ENCODE peak calls at places on chromosome 19, in eight cellular contexts. One of them, this sample, is unnamed.

GRCh38 chr19:7619671-7620441 is 9.5 kb downstream of the XAB2 start:
- DNase-seq in thoracic aorta: no peak
- DNase-seq in lower lobe of right lung: no peak
- DNase-seq in HCT116: no peak
- DNase-seq in fibroblast of mammary gland: no peak
- DNase-seq in psoas muscle: no peak
- DNase-seq in lung: peak; percentile 61
- DNase-seq in lower leg skin: no peak
- DNase-seq in this sample: no peak

GRCh38 chr19:5143471-5144411 is 174.8 kb downstream of the KDM4B start:
- DNase-seq in thoracic aorta: no peak
- DNase-seq in lower lobe of right lung: peak; percentile 28
- DNase-seq in HCT116: no peak
- DNase-seq in fibroblast of mammary gland: no peak
- DNase-seq in psoas muscle: peak; percentile 12
- DNase-seq in lung: no peak
- DNase-seq in lower leg skin: no peak
- DNase-seq in this sample: no peak

GRCh38 chr19:44884566-44884965 is 6.5 kb upstream of the TOMM40 start:
- DNase-seq in thoracic aorta: no peak
- DNase-seq in lower lobe of right lung: no peak
- DNase-seq in HCT116: no peak
- DNase-seq in fibroblast of mammary gland: no peak
- DNase-seq in psoas muscle: no peak
- DNase-seq in lung: no peak
- DNase-seq in lower leg skin: no peak
- DNase-seq in this sample: no peak

GRCh38 chr19:23395041-23395721 is at the start of gene ZNF91:
- DNase-seq in thoracic aorta: peak; percentile 97
- DNase-seq in lower lobe of right lung: peak; percentile 96
- DNase-seq in HCT116: peak; percentile 91
- DNase-seq in fibroblast of mammary gland: peak; percentile 96
- DNase-seq in psoas muscle: peak; percentile 94
- DNase-seq in lung: peak; percentile 95
- DNase-seq in lower leg skin: peak; percentile 98
- DNase-seq in this sample: peak; percentile 80

GRCh38 chr19:17243340-17243853 is 2.3 kb downstream of the NR2F6 start:
- DNase-seq in thoracic aorta: no peak
- DNase-seq in lower lobe of right lung: no peak
- DNase-seq in HCT116: no peak
- DNase-seq in fibroblast of mammary gland: no peak
- DNase-seq in psoas muscle: no peak
- DNase-seq in lung: no peak
- DNase-seq in lower leg skin: no peak
- DNase-seq in this sample: no peak

GRCh38 chr19:45172611-45173208 is 5.3 kb downstream of the TRAPPC6A start:
- DNase-seq in thoracic aorta: no peak
- DNase-seq in lower lobe of right lung: no peak
- DNase-seq in HCT116: no peak
- DNase-seq in fibroblast of mammary gland: no peak
- DNase-seq in psoas muscle: no peak
- DNase-seq in lung: no peak
- DNase-seq in lower leg skin: no peak
- DNase-seq in this sample: no peak

GRCh38 chr19:6736169-6736916 is 1.0 kb downstream of the GPR108 start:
- DNase-seq in thoracic aorta: no peak
- DNase-seq in lower lobe of right lung: peak; percentile 87
- DNase-seq in HCT116: peak; percentile 81
- DNase-seq in fibroblast of mammary gland: peak; percentile 89
- DNase-seq in psoas muscle: peak; percentile 71
- DNase-seq in lung: peak; percentile 84
- DNase-seq in lower leg skin: peak; percentile 77
- DNase-seq in this sample: no peak

GRCh38 chr19:5941673-5942072 is 27.6 kb downstream of the CAPS start:
- DNase-seq in thoracic aorta: no peak
- DNase-seq in lower lobe of right lung: no peak
- DNase-seq in HCT116: no peak
- DNase-seq in fibroblast of mammary gland: no peak
- DNase-seq in psoas muscle: no peak
- DNase-seq in lung: no peak
- DNase-seq in lower leg skin: no peak
- DNase-seq in this sample: no peak

GRCh38 chr19:34667349-34668076 is 9.4 kb downstream of the SCGB2B2 start:
- DNase-seq in thoracic aorta: no peak
- DNase-seq in lower lobe of right lung: peak; percentile 61
- DNase-seq in HCT116: no peak
- DNase-seq in fibroblast of mammary gland: peak; percentile 15
- DNase-seq in psoas muscle: no peak
- DNase-seq in lung: no peak
- DNase-seq in lower leg skin: no peak
- DNase-seq in this sample: no peak

GRCh38 chr19:35195822-35196221 is 32.7 kb downstream of the FAM187B start:
- DNase-seq in thoracic aorta: no peak
- DNase-seq in lower lobe of right lung: no peak
- DNase-seq in HCT116: no peak
- DNase-seq in fibroblast of mammary gland: peak; percentile 85
- DNase-seq in psoas muscle: no peak
- DNase-seq in lung: no peak
- DNase-seq in lower leg skin: no peak
- DNase-seq in this sample: peak; percentile 77

GRCh38 chr19:49658566-49659442 is 6.9 kb downstream of the IRF3 start:
- DNase-seq in thoracic aorta: no peak
- DNase-seq in lower lobe of right lung: no peak
- DNase-seq in HCT116: no peak
- DNase-seq in fibroblast of mammary gland: no peak
- DNase-seq in psoas muscle: no peak
- DNase-seq in lung: no peak
- DNase-seq in lower leg skin: no peak
- DNase-seq in this sample: no peak

GRCh38 chr19:17125728-17126677 is 50.4 kb downstream of the MYO9B start:
- DNase-seq in thoracic aorta: peak; percentile 41
- DNase-seq in lower lobe of right lung: peak; percentile 84
- DNase-seq in HCT116: no peak
- DNase-seq in fibroblast of mammary gland: peak; percentile 48
- DNase-seq in psoas muscle: peak; percentile 66
- DNase-seq in lung: peak; percentile 49
- DNase-seq in lower leg skin: peak; percentile 62
- DNase-seq in this sample: no peak

GRCh38 chr19:7545295-7545694 is 9.8 kb downstream of the PNPLA6 start:
- DNase-seq in thoracic aorta: no peak
- DNase-seq in lower lobe of right lung: no peak
- DNase-seq in HCT116: no peak
- DNase-seq in fibroblast of mammary gland: no peak
- DNase-seq in psoas muscle: no peak
- DNase-seq in lung: no peak
- DNase-seq in lower leg skin: no peak
- DNase-seq in this sample: no peak

GRCh38 chr19:37951816-37952210 is 44.8 kb downstream of the SIPA1L3 start:
- DNase-seq in thoracic aorta: no peak
- DNase-seq in lower lobe of right lung: no peak
- DNase-seq in HCT116: no peak
- DNase-seq in fibroblast of mammary gland: no peak
- DNase-seq in psoas muscle: no peak
- DNase-seq in lung: no peak
- DNase-seq in lower leg skin: no peak
- DNase-seq in this sample: no peak

GRCh38 chr19:5013761-5014160 is 44.8 kb downstream of the KDM4B start:
- DNase-seq in thoracic aorta: no peak
- DNase-seq in lower lobe of right lung: no peak
- DNase-seq in HCT116: no peak
- DNase-seq in fibroblast of mammary gland: no peak
- DNase-seq in psoas muscle: no peak
- DNase-seq in lung: no peak
- DNase-seq in lower leg skin: no peak
- DNase-seq in this sample: no peak

GRCh38 chr19:56372281-56372680 is 21.1 kb downstream of the ZNF582 start:
- DNase-seq in thoracic aorta: no peak
- DNase-seq in lower lobe of right lung: no peak
- DNase-seq in HCT116: no peak
- DNase-seq in fibroblast of mammary gland: peak; percentile 35
- DNase-seq in psoas muscle: no peak
- DNase-seq in lung: no peak
- DNase-seq in lower leg skin: no peak
- DNase-seq in this sample: no peak

GRCh38 chr19:48461651-48461981 is 6.2 kb downstream of the KCNJ14 start:
- DNase-seq in thoracic aorta: no peak
- DNase-seq in lower lobe of right lung: no peak
- DNase-seq in HCT116: no peak
- DNase-seq in fibroblast of mammary gland: no peak
- DNase-seq in psoas muscle: no peak
- DNase-seq in lung: no peak
- DNase-seq in lower leg skin: no peak
- DNase-seq in this sample: no peak

GRCh38 chr19:40553885-40554857 is 22.5 kb upstream of the SHKBP1 start:
- DNase-seq in thoracic aorta: no peak
- DNase-seq in lower lobe of right lung: no peak
- DNase-seq in HCT116: no peak
- DNase-seq in fibroblast of mammary gland: no peak
- DNase-seq in psoas muscle: no peak
- DNase-seq in lung: no peak
- DNase-seq in lower leg skin: no peak
- DNase-seq in this sample: no peak

GRCh38 chr19:46955813-46956371 is 63.7 kb upstream of the NPAS1 start:
- DNase-seq in thoracic aorta: no peak
- DNase-seq in lower lobe of right lung: no peak
- DNase-seq in HCT116: no peak
- DNase-seq in fibroblast of mammary gland: no peak
- DNase-seq in psoas muscle: no peak
- DNase-seq in lung: no peak
- DNase-seq in lower leg skin: no peak
- DNase-seq in this sample: no peak

GRCh38 chr19:44002212-44002565 is 568 bp upstream of the ZNF230 start:
- DNase-seq in thoracic aorta: no peak
- DNase-seq in lower lobe of right lung: no peak
- DNase-seq in HCT116: no peak
- DNase-seq in fibroblast of mammary gland: no peak
- DNase-seq in psoas muscle: no peak
- DNase-seq in lung: no peak
- DNase-seq in lower leg skin: no peak
- DNase-seq in this sample: no peak

DNA sequence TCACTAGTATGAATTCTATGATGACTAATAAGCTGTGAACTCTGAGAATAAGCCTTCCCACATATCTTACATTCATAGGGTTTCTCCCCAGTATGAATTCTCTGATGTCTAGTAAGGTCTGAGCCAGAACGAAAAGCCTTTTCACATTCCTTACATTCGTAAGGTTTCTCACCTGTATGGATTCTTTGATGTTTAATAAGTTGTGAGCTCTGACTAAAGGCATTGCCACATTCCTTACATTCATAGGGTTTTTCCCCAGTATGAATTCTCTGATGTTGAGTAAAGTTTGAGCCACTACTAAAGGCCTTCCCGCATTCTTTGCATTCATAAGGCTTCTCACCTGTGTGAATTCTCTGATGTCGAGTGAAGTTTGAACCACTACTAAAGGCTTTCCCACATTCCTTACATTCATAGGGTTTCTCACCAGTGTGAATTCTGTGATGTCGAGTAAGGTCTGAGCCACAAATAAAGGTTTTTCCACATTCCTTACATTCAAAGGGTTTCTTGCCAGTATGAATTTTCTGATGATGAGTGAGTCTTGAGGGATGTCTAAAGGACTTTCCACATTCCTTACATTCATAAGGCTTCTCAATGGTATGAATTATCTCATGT is 30.7 kb upstream of the ZFP82 start:
- DNase-seq in thoracic aorta: no peak
- DNase-seq in lower lobe of right lung: no peak
- DNase-seq in HCT116: no peak
- DNase-seq in fibroblast of mammary gland: no peak
- DNase-seq in psoas muscle: no peak
- DNase-seq in lung: no peak
- DNase-seq in lower leg skin: no peak
- DNase-seq in this sample: no peak
- H3K4me3 ChIP-seq in thoracic aorta: peak overlapping the region; percentile 12
- H3K4me3 ChIP-seq in lower lobe of right lung: no peak overlapping the region
- H3K4me3 ChIP-seq in HCT116: no peak overlapping the region
- H3K4me3 ChIP-seq in fibroblast of mammary gland: no peak overlapping the region
- H3K4me3 ChIP-seq in psoas muscle: no peak overlapping the region
- H3K4me3 ChIP-seq in lung: no peak overlapping the region
- H3K4me3 ChIP-seq in lower leg skin: peak overlapping the region; percentile 9
- H3K4me3 ChIP-seq in this sample: no peak overlapping the region

GRCh38 chr19:12985049-12985776 is 10.1 kb upstream of the NFIX start:
- DNase-seq in thoracic aorta: no peak
- DNase-seq in lower lobe of right lung: no peak
- DNase-seq in HCT116: peak; percentile 70
- DNase-seq in fibroblast of mammary gland: peak; percentile 55
- DNase-seq in psoas muscle: peak; percentile 84
- DNase-seq in lung: no peak
- DNase-seq in lower leg skin: peak; percentile 86
- DNase-seq in this sample: no peak
- TF ChIP-seq CTCF in thoracic aorta: no peak
- TF ChIP-seq CTCF in lower lobe of right lung: no peak
- TF ChIP-seq CTCF in HCT116: no peak
- TF ChIP-seq CTCF in fibroblast of mammary gland: no peak
- TF ChIP-seq CTCF in psoas muscle: no peak
- TF ChIP-seq CTCF in lung: no peak
- TF ChIP-seq CTCF in lower leg skin: no peak
- TF ChIP-seq CTCF in this sample: no peak

GRCh38 chr19:19458110-19458816 is 52.8 kb downstream of the GATAD2A start:
- DNase-seq in thoracic aorta: no peak
- DNase-seq in lower lobe of right lung: peak; percentile 13
- DNase-seq in HCT116: no peak
- DNase-seq in fibroblast of mammary gland: peak; percentile 46
- DNase-seq in psoas muscle: no peak
- DNase-seq in lung: no peak
- DNase-seq in lower leg skin: no peak
- DNase-seq in this sample: no peak
- H3K4me3 ChIP-seq in thoracic aorta: no peak overlapping the region
- H3K4me3 ChIP-seq in lower lobe of right lung: no peak overlapping the region
- H3K4me3 ChIP-seq in HCT116: no peak overlapping the region
- H3K4me3 ChIP-seq in fibroblast of mammary gland: no peak overlapping the region
- H3K4me3 ChIP-seq in psoas muscle: no peak overlapping the region
- H3K4me3 ChIP-seq in lung: no peak overlapping the region
- H3K4me3 ChIP-seq in lower leg skin: no peak overlapping the region
- H3K4me3 ChIP-seq in this sample: no peak overlapping the region

GRCh38 chr19:3857449-3858003 is 11.3 kb downstream of the ZFR2 start:
- DNase-seq in thoracic aorta: no peak
- DNase-seq in lower lobe of right lung: no peak
- DNase-seq in HCT116: no peak
- DNase-seq in fibroblast of mammary gland: no peak
- DNase-seq in psoas muscle: no peak
- DNase-seq in lung: no peak
- DNase-seq in lower leg skin: no peak
- DNase-seq in this sample: peak; percentile 16

GRCh38 chr19:3862826-3863500 is 5.9 kb downstream of the ZFR2 start:
- DNase-seq in thoracic aorta: no peak
- DNase-seq in lower lobe of right lung: no peak
- DNase-seq in HCT116: no peak
- DNase-seq in fibroblast of mammary gland: no peak
- DNase-seq in psoas muscle: no peak
- DNase-seq in lung: no peak
- DNase-seq in lower leg skin: no peak
- DNase-seq in this sample: no peak

GRCh38 chr19:3863648-3864047 is 5.2 kb downstream of the ZFR2 start:
- DNase-seq in thoracic aorta: no peak
- DNase-seq in lower lobe of right lung: no peak
- DNase-seq in HCT116: no peak
- DNase-seq in fibroblast of mammary gland: no peak
- DNase-seq in psoas muscle: no peak
- DNase-seq in lung: no peak
- DNase-seq in lower leg skin: no peak
- DNase-seq in this sample: no peak

GRCh38 chr19:3855321-3855720 is 13.5 kb downstream of the ZFR2 start:
- DNase-seq in thoracic aorta: no peak
- DNase-seq in lower lobe of right lung: no peak
- DNase-seq in HCT116: no peak
- DNase-seq in fibroblast of mammary gland: no peak
- DNase-seq in psoas muscle: no peak
- DNase-seq in lung: no peak
- DNase-seq in lower leg skin: no peak
- DNase-seq in this sample: no peak

GRCh38 chr19:3860499-3860898 is 8.3 kb downstream of the ZFR2 start:
- DNase-seq in thoracic aorta: no peak
- DNase-seq in lower lobe of right lung: no peak
- DNase-seq in HCT116: no peak
- DNase-seq in fibroblast of mammary gland: no peak
- DNase-seq in psoas muscle: no peak
- DNase-seq in lung: no peak
- DNase-seq in lower leg skin: no peak
- DNase-seq in this sample: no peak
- TF ChIP-seq CTCF in thoracic aorta: no peak
- TF ChIP-seq CTCF in lower lobe of right lung: no peak
- TF ChIP-seq CTCF in HCT116: no peak
- TF ChIP-seq CTCF in fibroblast of mammary gland: no peak
- TF ChIP-seq CTCF in psoas muscle: no peak
- TF ChIP-seq CTCF in lung: no peak
- TF ChIP-seq CTCF in lower leg skin: no peak
- TF ChIP-seq CTCF in this sample: no peak